ENCODE peak calls at places on chromosomes 12 and 14, in five cellular contexts. One of them, this sample, is unnamed.

GRCh38 chr12:51198568-51199400 is 19.1 kb downstream of the POU6F1 start:
- DNase-seq in H1: no peak
- DNase-seq in neuronal stem cell: no peak
- DNase-seq in trophoblast cell: no peak
- DNase-seq in mesenchymal stem cell: peak
- DNase-seq in this sample: no peak

GRCh38 chr14:105517096-105517495 is 9.3 kb upstream of the TMEM121 start:
- DNase-seq in mesenchymal stem cell: no peak
- DNase-seq in neuronal stem cell: no peak
- DNase-seq in H1: no peak
- DNase-seq in trophoblast cell: no peak
- DNase-seq in this sample: no peak

GRCh38 chr14:89654998-89655397 is 238.0 kb upstream of the FOXN3 start:
- DNase-seq in trophoblast cell: no peak
- DNase-seq in mesenchymal stem cell: no peak
- DNase-seq in H1: no peak
- DNase-seq in neuronal stem cell: no peak
- DNase-seq in this sample: no peak

GRCh38 chr12:71392521-71393145 is 47.0 kb upstream of the LGR5 start:
- DNase-seq in neuronal stem cell: peak
- DNase-seq in mesenchymal stem cell: peak
- DNase-seq in trophoblast cell: peak
- DNase-seq in H1: no peak
- DNase-seq in this sample: peak

GRCh38 chr14:105328070-105328677 is 13.6 kb downstream of the PACS2 start:
- DNase-seq in trophoblast cell: no peak
- DNase-seq in H1: no peak
- DNase-seq in neuronal stem cell: no peak
- DNase-seq in mesenchymal stem cell: no peak
- DNase-seq in this sample: no peak

GRCh38 chr14:94752575-94752974 is 17.3 kb downstream of the GSC start:
- DNase-seq in trophoblast cell: no peak
- DNase-seq in H1: no peak
- DNase-seq in neuronal stem cell: no peak
- DNase-seq in mesenchymal stem cell: no peak
- DNase-seq in this sample: no peak

GRCh38 chr12:578743-579449 is 84.3 kb downstream of the NINJ2 start:
- DNase-seq in trophoblast cell: no peak
- DNase-seq in H1: no peak
- DNase-seq in mesenchymal stem cell: peak
- DNase-seq in neuronal stem cell: no peak
- DNase-seq in this sample: no peak

GRCh38 chr14:37230551-37231194 is 32.9 kb downstream of the MIPOL1 start:
- DNase-seq in neuronal stem cell: peak
- DNase-seq in mesenchymal stem cell: peak
- DNase-seq in trophoblast cell: no peak
- DNase-seq in H1: no peak
- DNase-seq in this sample: no peak

GRCh38 chr14:103898204-103898603 is 30.1 kb upstream of the TDRD9 start:
- DNase-seq in mesenchymal stem cell: no peak
- DNase-seq in trophoblast cell: no peak
- DNase-seq in neuronal stem cell: no peak
- DNase-seq in H1: no peak
- DNase-seq in this sample: no peak

GRCh38 chr14:95725685-95726336 is 11.9 kb upstream of the TCL1A start:
- DNase-seq in H1: no peak
- DNase-seq in neuronal stem cell: no peak
- DNase-seq in trophoblast cell: no peak
- DNase-seq in mesenchymal stem cell: no peak
- DNase-seq in this sample: no peak

GRCh38 chr12:51636581-51636980 is 45.5 kb downstream of the SCN8A start:
- DNase-seq in trophoblast cell: no peak
- DNase-seq in H1: no peak
- DNase-seq in mesenchymal stem cell: no peak
- DNase-seq in neuronal stem cell: no peak
- DNase-seq in this sample: no peak

GRCh38 chr12:19236656-19237055 is 107.1 kb downstream of the PLEKHA5 start:
- DNase-seq in H1: no peak
- DNase-seq in trophoblast cell: no peak
- DNase-seq in mesenchymal stem cell: peak
- DNase-seq in neuronal stem cell: no peak
- DNase-seq in this sample: no peak

GRCh38 chr12:19239046-19239445 is 109.5 kb downstream of the PLEKHA5 start:
- DNase-seq in neuronal stem cell: no peak
- DNase-seq in H1: no peak
- DNase-seq in trophoblast cell: no peak
- DNase-seq in mesenchymal stem cell: no peak
- DNase-seq in this sample: no peak

GRCh38 chr12:19234991-19235876 is 105.7 kb downstream of the PLEKHA5 start:
- DNase-seq in neuronal stem cell: no peak
- DNase-seq in trophoblast cell: no peak
- DNase-seq in H1: no peak
- DNase-seq in mesenchymal stem cell: peak
- DNase-seq in this sample: no peak

GRCh38 chr12:19239616-19240234 is 110.2 kb downstream of the PLEKHA5 start:
- DNase-seq in mesenchymal stem cell: no peak
- DNase-seq in trophoblast cell: no peak
- DNase-seq in neuronal stem cell: no peak
- DNase-seq in H1: no peak
- DNase-seq in this sample: no peak

DNA sequence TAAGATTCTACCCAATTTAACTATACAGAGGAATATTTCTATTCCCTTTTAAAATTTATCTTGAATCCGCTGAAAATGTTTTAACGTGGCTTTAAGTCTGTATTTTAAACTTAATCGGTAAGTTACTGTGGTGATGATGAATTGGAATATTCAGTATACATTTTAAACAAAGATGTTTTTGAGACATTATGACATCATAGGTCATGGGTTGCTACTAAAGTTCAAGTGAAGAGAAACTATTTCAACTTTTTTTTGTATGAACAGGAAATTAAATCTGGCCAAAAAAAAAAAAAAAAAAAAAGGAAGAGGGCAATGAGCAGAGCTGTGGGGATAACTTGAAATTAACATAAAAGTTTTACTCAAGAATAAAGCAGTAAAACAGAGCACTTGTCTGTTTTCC is 109.0 kb downstream of the PLEKHA5 start:
- DNase-seq in neuronal stem cell: no peak
- DNase-seq in trophoblast cell: no peak
- DNase-seq in H1: no peak
- DNase-seq in mesenchymal stem cell: no peak
- DNase-seq in this sample: no peak
- H2BK12ac ChIP-seq in neuronal stem cell: no peak
- H2BK12ac ChIP-seq in trophoblast cell: no peak
- H2BK12ac ChIP-seq in H1: no peak
- H2BK12ac ChIP-seq in mesenchymal stem cell: no peak
- H2BK12ac ChIP-seq in this sample: no peak

GRCh38 chr12:54622463-54623183 is 12.1 kb downstream of the LACRT start:
- DNase-seq in mesenchymal stem cell: no peak
- DNase-seq in neuronal stem cell: no peak
- DNase-seq in trophoblast cell: no peak
- DNase-seq in H1: no peak
- DNase-seq in this sample: no peak
- H2BK12ac ChIP-seq in mesenchymal stem cell: no peak
- H2BK12ac ChIP-seq in neuronal stem cell: no peak
- H2BK12ac ChIP-seq in trophoblast cell: no peak
- H2BK12ac ChIP-seq in H1: no peak
- H2BK12ac ChIP-seq in this sample: no peak

DNA sequence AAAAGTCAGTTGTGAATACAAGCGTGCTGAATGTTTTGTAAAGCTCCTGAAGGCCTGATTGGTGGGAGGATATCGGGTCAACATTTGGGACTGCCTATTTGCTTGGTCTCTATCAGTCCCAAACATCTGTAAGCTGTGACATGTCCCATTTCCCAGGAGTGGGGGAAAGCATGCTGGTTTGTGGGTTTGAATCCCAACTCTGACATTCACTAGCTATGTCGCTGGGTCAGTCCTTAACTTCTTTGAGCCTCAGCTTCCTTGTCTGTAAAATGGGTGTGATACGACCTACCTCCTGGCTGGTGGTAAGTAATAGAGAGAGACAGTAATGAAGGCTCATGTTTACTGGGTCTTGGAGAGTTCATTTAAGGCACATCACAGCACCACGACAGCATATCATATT is 136.7 kb downstream of the CHST11 start:
- DNase-seq in trophoblast cell: no peak
- DNase-seq in mesenchymal stem cell: no peak
- DNase-seq in neuronal stem cell: no peak
- DNase-seq in H1: no peak
- DNase-seq in this sample: no peak
- H2BK12ac ChIP-seq in trophoblast cell: no peak
- H2BK12ac ChIP-seq in mesenchymal stem cell: no peak
- H2BK12ac ChIP-seq in neuronal stem cell: no peak
- H2BK12ac ChIP-seq in H1: no peak
- H2BK12ac ChIP-seq in this sample: no peak

GRCh38 chr12:114192013-114192412 is 213.9 kb downstream of the TBX5 start:
- DNase-seq in trophoblast cell: no peak
- DNase-seq in neuronal stem cell: no peak
- DNase-seq in H1: no peak
- DNase-seq in mesenchymal stem cell: no peak
- DNase-seq in this sample: no peak
- H2BK12ac ChIP-seq in trophoblast cell: no peak
- H2BK12ac ChIP-seq in neuronal stem cell: no peak
- H2BK12ac ChIP-seq in H1: no peak
- H2BK12ac ChIP-seq in mesenchymal stem cell: no peak
- H2BK12ac ChIP-seq in this sample: no peak

DNA sequence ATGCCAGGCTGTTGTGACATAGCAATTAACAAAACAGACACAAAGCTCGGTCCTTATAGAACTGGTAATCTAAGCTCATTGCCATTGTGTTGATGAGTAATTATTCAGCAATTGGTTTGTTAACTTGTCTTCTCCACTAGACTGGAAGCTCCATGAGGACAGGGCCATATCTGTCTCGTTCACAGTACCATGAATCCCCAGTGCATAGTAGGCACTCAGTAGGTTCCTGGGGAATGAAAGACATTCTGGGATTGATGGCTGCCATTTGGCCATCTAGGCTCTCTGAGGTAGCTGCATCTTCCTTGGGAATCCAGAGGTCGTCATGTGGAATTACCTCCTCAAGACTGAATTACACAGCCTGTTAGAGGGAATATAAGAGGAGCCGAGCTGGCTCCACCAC is 177.3 kb downstream of the CHST11 start:
- DNase-seq in H1: no peak
- DNase-seq in trophoblast cell: no peak
- DNase-seq in mesenchymal stem cell: no peak
- DNase-seq in neuronal stem cell: no peak
- DNase-seq in this sample: no peak
- H2BK12ac ChIP-seq in H1: no peak
- H2BK12ac ChIP-seq in trophoblast cell: no peak
- H2BK12ac ChIP-seq in mesenchymal stem cell: no peak
- H2BK12ac ChIP-seq in neuronal stem cell: no peak
- H2BK12ac ChIP-seq in this sample: no peak

GRCh38 chr14:61401461-61401860 is 80.1 kb downstream of the PRKCH start:
- DNase-seq in H1: no peak
- DNase-seq in mesenchymal stem cell: no peak
- DNase-seq in trophoblast cell: no peak
- DNase-seq in neuronal stem cell: no peak
- DNase-seq in this sample: no peak

GRCh38 chr14:61406198-61406597 is 84.8 kb downstream of the PRKCH start:
- DNase-seq in H1: no peak
- DNase-seq in neuronal stem cell: peak
- DNase-seq in trophoblast cell: no peak
- DNase-seq in mesenchymal stem cell: no peak
- DNase-seq in this sample: peak

GRCh38 chr14:61403411-61403810 is 82.0 kb downstream of the PRKCH start:
- DNase-seq in trophoblast cell: no peak
- DNase-seq in H1: no peak
- DNase-seq in mesenchymal stem cell: no peak
- DNase-seq in neuronal stem cell: no peak
- DNase-seq in this sample: no peak

GRCh38 chr14:61406670-61407069 is 85.3 kb downstream of the PRKCH start:
- DNase-seq in neuronal stem cell: no peak
- DNase-seq in mesenchymal stem cell: no peak
- DNase-seq in H1: no peak
- DNase-seq in trophoblast cell: no peak
- DNase-seq in this sample: no peak

DNA sequence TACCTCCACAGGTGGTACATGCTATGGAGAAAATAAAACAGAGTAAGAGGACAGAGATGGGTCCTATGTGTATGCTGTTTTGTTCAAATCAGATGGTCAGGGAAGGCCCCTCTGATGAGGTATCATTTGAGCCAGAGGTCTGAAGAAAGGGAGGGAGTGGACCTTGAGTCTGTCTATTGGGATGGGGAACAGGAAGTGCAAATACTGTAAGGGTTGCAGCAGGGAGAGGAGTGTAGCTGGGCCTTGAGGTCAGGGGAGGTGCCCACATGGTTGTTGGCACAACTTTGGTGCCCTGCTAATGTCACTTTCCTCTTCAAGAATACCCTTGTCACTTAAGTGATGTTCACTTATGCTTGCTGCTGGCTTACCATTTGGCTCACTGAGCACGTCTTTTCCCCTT is 83.3 kb downstream of the PRKCH start:
- DNase-seq in trophoblast cell: no peak
- DNase-seq in mesenchymal stem cell: no peak
- DNase-seq in H1: no peak
- DNase-seq in neuronal stem cell: no peak
- DNase-seq in this sample: no peak
- H2BK12ac ChIP-seq in trophoblast cell: peak
- H2BK12ac ChIP-seq in mesenchymal stem cell: no peak
- H2BK12ac ChIP-seq in H1: peak
- H2BK12ac ChIP-seq in neuronal stem cell: no peak
- H2BK12ac ChIP-seq in this sample: no peak

GRCh38 chr12:47574252-47575021 is 131.4 kb downstream of the RPAP3 start:
- DNase-seq in H1: no peak
- DNase-seq in neuronal stem cell: no peak
- DNase-seq in trophoblast cell: no peak
- DNase-seq in mesenchymal stem cell: no peak
- DNase-seq in this sample: no peak

GRCh38 chr12:47573146-47573659 is 132.6 kb downstream of the RPAP3 start:
- DNase-seq in neuronal stem cell: no peak
- DNase-seq in H1: no peak
- DNase-seq in trophoblast cell: no peak
- DNase-seq in mesenchymal stem cell: no peak
- DNase-seq in this sample: no peak

GRCh38 chr12:47576256-47576655 is 129.6 kb downstream of the RPAP3 start:
- DNase-seq in H1: no peak
- DNase-seq in trophoblast cell: no peak
- DNase-seq in neuronal stem cell: peak
- DNase-seq in mesenchymal stem cell: no peak
- DNase-seq in this sample: no peak

GRCh38 chr12:47577213-47577612 is 128.6 kb downstream of the RPAP3 start:
- DNase-seq in H1: no peak
- DNase-seq in mesenchymal stem cell: no peak
- DNase-seq in neuronal stem cell: no peak
- DNase-seq in trophoblast cell: no peak
- DNase-seq in this sample: no peak
- H2BK12ac ChIP-seq in H1: no peak
- H2BK12ac ChIP-seq in mesenchymal stem cell: no peak
- H2BK12ac ChIP-seq in neuronal stem cell: no peak
- H2BK12ac ChIP-seq in trophoblast cell: no peak
- H2BK12ac ChIP-seq in this sample: no peak

GRCh38 chr12:109566424-109566823 is 6.9 kb downstream of the MMAB start:
- DNase-seq in neuronal stem cell: no peak
- DNase-seq in trophoblast cell: no peak
- DNase-seq in H1: no peak
- DNase-seq in mesenchymal stem cell: no peak
- DNase-seq in this sample: no peak
- H2BK12ac ChIP-seq in neuronal stem cell: peak
- H2BK12ac ChIP-seq in trophoblast cell: no peak
- H2BK12ac ChIP-seq in H1: no peak
- H2BK12ac ChIP-seq in mesenchymal stem cell: no peak
- H2BK12ac ChIP-seq in this sample: no peak

This sample was measured in H9.